ENCODE peak calls at places on chromosomes 4 and X, in five cellular contexts. B is SW480, K is neural crest cell, E is psoas muscle, Y is H4. T is an unnamed sample.

GRCh38 chr4:10666616-10667015 is 18.0 kb downstream of the CLNK start:
- DNase-seq in B (no peak), E (no peak), Y (no peak), K (no peak), T (no peak)

GRCh38 chr4:88958080-88958479 is 98.9 kb downstream of the FAM13A start:
- DNase-seq in Y (no peak), B (no peak), E (no peak), K (no peak), T (no peak)

GRCh38 chr4:106358899-106359298 is 9.7 kb downstream of the GIMD1 start:
- DNase-seq in Y (no peak), B (peak; percentile 18), E (no peak), K (no peak), T (no peak)

GRCh38 chrX:30918480-30918879 is 29.4 kb upstream of the TAB3 start:
- DNase-seq in E (no peak), K (no peak), B (no peak), Y (no peak), T (no peak)

GRCh38 chrX:40733691-40734090 is 1.7 kb downstream of the MED14 start:
- DNase-seq in E (no peak), B (no peak), K (no peak), Y (no peak), T (peak; percentile 21)

GRCh38 chrX:39749135-39749534 is 348.6 kb downstream of the BCOR start:
- DNase-seq in E (no peak), Y (no peak), K (no peak), B (no peak), T (no peak)

GRCh38 chr4:159547645-159548308 is 444.9 kb downstream of the RAPGEF2 start:
- DNase-seq in B (no peak), E (no peak), K (no peak), Y (peak; percentile 45), T (no peak)

GRCh38 chr4:1351854-1352633 is 5.0 kb downstream of the UVSSA start:
- DNase-seq in Y (peak; percentile 78), K (peak; percentile 92), E (peak; percentile 92), B (peak; percentile 59), T (peak; percentile 90)